ENCODE peak calls at places on chromosome 19, in six cellular contexts. One of them, this sample, is unnamed.

GRCh38 chr19:10269333-10270179 is 1.4 kb upstream of the ICAM1 start:
- DNase-seq in HCT116: peak; percentile 47
- DNase-seq in K562: peak; percentile 80
- DNase-seq in H1: no peak
- DNase-seq in GM12878: no peak
- DNase-seq in HepG2: peak; percentile 51
- DNase-seq in this sample: no peak

GRCh38 chr19:7152568-7152967 is 83.1 kb downstream of the ZNF557 start:
- DNase-seq in HCT116: no peak
- DNase-seq in K562: no peak
- DNase-seq in H1: no peak
- DNase-seq in GM12878: no peak
- DNase-seq in HepG2: no peak
- DNase-seq in this sample: no peak

GRCh38 chr19:22503524-22503923 is 81.4 kb upstream of the ZNF98 start:
- DNase-seq in HCT116: no peak
- DNase-seq in K562: no peak
- DNase-seq in H1: no peak
- DNase-seq in GM12878: no peak
- DNase-seq in HepG2: no peak
- DNase-seq in this sample: no peak

GRCh38 chr19:51552996-51553725 is 17.9 kb upstream of the ZNF175 start:
- DNase-seq in HCT116: peak; percentile 13
- DNase-seq in K562: peak; percentile 85
- DNase-seq in H1: peak; percentile 82
- DNase-seq in GM12878: no peak
- DNase-seq in HepG2: peak; percentile 39
- DNase-seq in this sample: peak; percentile 71

GRCh38 chr19:37466277-37466797 is 907 bp downstream of the ZNF569 start:
- DNase-seq in HCT116: no peak
- DNase-seq in K562: no peak
- DNase-seq in H1: no peak
- DNase-seq in GM12878: peak; percentile 9
- DNase-seq in HepG2: no peak
- DNase-seq in this sample: no peak

GRCh38 chr19:6536138-6536671 is 5.4 kb downstream of the TNFSF9 start:
- DNase-seq in HCT116: peak; percentile 91
- DNase-seq in K562: peak; percentile 94
- DNase-seq in H1: no peak
- DNase-seq in GM12878: peak; percentile 99
- DNase-seq in HepG2: peak; percentile 71
- DNase-seq in this sample: peak; percentile 59

GRCh38 chr19:49692102-49692599 is 1.2 kb downstream of the CPT1C start:
- DNase-seq in HCT116: no peak
- DNase-seq in K562: no peak
- DNase-seq in H1: no peak
- DNase-seq in GM12878: no peak
- DNase-seq in HepG2: no peak
- DNase-seq in this sample: no peak

GRCh38 chr19:55700813-55701212 is 25.8 kb downstream of the EPN1 start:
- DNase-seq in HCT116: no peak
- DNase-seq in K562: no peak
- DNase-seq in H1: no peak
- DNase-seq in GM12878: no peak
- DNase-seq in HepG2: no peak
- DNase-seq in this sample: no peak

GRCh38 chr19:29329460-29330134 is 116.6 kb upstream of the UQCRFS1 start:
- DNase-seq in HCT116: no peak
- DNase-seq in K562: peak; percentile 26
- DNase-seq in H1: no peak
- DNase-seq in GM12878: no peak
- DNase-seq in HepG2: peak; percentile 15
- DNase-seq in this sample: peak; percentile 35

GRCh38 chr19:36340786-36341386 is 38.1 kb downstream of the ZFP14 start:
- DNase-seq in HCT116: no peak
- DNase-seq in K562: no peak
- DNase-seq in H1: no peak
- DNase-seq in GM12878: no peak
- DNase-seq in HepG2: no peak
- DNase-seq in this sample: no peak
- H3K4me3 ChIP-seq in HCT116: no peak overlapping the region
- H3K4me3 ChIP-seq in K562: no peak overlapping the region
- H3K4me3 ChIP-seq in H1: no peak overlapping the region
- H3K4me3 ChIP-seq in GM12878: no peak overlapping the region
- H3K4me3 ChIP-seq in HepG2: no peak overlapping the region
- H3K4me3 ChIP-seq in this sample: no peak overlapping the region

DNA sequence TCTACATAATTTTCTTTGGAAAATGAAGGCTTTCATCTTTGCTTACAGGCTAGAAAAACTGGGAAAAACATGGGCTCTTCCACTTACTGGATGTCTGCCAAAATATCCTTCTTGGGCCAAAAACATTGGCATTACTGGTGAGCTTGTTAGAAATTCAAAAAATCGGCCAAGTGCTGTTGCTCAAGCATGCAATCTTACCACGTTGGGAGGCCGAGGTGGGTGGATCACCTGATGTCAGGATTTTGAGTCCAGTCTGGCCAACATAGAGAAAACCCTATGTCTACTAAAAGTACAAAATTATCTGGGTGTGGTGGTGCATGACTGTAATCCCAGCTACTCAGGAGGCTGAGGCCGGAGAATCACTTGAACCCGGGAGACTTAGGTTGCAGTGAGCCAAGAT is 176.8 kb downstream of the ZNF737 start:
- DNase-seq in HCT116: no peak
- DNase-seq in K562: no peak
- DNase-seq in H1: no peak
- DNase-seq in GM12878: no peak
- DNase-seq in HepG2: no peak
- DNase-seq in this sample: no peak
- TF ChIP-seq YY1 in HCT116: no peak
- TF ChIP-seq YY1 in K562: no peak
- TF ChIP-seq YY1 in H1: no peak
- TF ChIP-seq YY1 in GM12878: no peak
- TF ChIP-seq YY1 in HepG2: no peak
- TF ChIP-seq YY1 in this sample: no peak

DNA sequence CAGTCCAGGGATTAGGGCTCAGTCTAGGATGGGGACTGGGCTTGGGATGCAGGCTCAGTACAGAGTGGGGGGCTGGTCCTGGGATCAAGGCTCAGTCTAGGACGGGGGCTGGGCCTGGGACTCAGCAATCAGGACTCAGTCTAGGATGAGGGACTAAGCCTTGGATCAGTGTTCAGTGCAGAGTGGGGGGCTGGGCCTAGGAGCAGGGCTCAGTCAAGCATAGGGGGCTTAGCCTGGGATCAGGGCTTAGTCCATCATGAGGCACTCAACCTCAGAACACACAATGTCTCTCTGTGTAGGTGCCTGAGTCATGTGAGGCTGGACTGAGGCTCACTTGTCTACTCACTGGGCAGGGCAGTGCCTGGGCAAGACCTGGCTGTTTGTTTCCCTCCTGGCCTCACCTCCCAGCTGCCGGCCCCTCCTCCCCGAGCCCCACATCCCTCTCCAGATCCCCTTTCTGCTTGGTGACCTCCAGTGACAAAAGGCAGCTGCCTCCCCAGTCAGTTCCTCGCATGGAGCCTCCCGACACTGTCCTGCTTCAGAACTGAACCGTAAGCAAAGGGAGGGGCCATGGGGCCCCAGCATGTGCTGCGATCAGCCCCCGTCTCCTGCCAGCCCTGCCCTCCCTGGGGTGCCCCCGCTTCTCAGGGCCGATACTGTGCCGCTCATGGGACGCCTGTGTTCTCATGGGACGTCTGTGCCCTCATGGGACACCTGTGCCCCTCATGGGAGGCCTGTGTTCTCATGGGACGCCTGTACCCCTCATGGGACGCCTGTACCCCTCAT is 6.5 kb upstream of the S1PR4 start:
- DNase-seq in HCT116: no peak
- DNase-seq in K562: no peak
- DNase-seq in H1: no peak
- DNase-seq in GM12878: no peak
- DNase-seq in HepG2: peak; percentile 71
- DNase-seq in this sample: no peak
- TF ChIP-seq ZNF274 in HCT116: no peak
- TF ChIP-seq ZNF274 in K562: no peak
- TF ChIP-seq ZNF274 in H1: no peak
- TF ChIP-seq ZNF274 in GM12878: no peak
- TF ChIP-seq ZNF274 in HepG2: no peak
- TF ChIP-seq ZNF274 in this sample: no peak

DNA sequence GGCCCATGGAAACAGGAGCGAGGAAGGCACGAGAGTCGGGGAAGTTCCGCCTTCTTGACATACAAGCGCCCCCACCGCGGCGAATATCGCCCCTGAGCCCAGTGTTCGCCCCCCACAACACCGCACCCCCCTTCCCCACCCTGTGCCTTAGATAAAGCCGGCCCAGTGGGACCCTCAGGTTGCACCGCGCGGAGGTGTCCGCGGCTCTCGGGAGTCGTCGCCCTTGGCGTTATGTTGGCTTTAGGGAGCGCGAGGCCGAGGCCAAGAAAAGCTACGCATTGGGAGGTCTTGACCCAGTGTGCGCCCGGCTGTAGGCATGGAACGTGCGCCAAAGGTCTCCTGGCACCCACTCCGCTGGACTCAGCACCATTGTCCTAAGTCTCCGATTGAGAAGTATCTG is 603 bp upstream of the ZNF132 start:
- DNase-seq in HCT116: no peak
- DNase-seq in K562: no peak
- DNase-seq in H1: no peak
- DNase-seq in GM12878: no peak
- DNase-seq in HepG2: no peak
- DNase-seq in this sample: no peak
- H3K4me3 ChIP-seq in HCT116: no peak overlapping the region
- H3K4me3 ChIP-seq in K562: no peak overlapping the region
- H3K4me3 ChIP-seq in H1: peak overlapping the region; percentile 91
- H3K4me3 ChIP-seq in GM12878: peak overlapping the region; percentile 47
- H3K4me3 ChIP-seq in HepG2: no peak overlapping the region
- H3K4me3 ChIP-seq in this sample: peak overlapping the region; percentile 96

DNA sequence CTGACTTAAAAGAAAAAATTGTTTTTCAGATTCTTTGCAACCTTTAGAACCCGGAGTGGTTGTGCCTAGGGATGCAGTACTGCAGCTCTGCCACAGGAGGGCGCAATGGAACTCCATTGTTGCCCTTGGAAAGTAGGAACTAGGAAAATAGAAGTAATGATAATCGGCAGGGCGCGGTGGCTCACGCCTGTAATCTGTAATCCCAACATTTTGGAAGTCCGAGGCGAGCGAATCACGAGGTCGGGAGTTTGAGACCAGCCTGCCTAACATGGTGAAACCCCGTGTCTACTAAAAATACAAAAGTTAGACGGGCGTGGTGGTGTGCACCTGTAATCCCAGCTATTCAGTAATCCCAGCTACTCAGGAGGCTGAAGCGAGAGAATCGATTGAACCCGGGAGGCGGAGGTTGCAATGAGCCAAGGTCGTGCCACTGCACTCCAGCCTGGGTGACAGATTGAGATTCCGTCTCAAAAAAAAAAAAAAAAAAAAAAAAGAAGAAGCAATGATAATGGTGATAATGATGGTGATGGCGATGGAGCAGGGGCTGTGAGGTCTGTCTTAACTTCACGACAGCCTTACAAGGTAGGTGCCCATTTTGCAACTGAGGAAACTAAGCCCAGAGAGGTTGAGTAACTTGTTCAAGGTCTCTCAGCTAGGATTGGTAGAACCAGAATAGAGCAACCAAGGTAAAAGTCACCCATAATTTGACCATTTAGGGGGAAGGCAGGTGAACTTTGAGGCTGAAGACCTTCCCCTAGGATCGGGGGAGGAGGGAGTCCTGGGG is 5.5 kb upstream of the ADAMTS10 start:
- DNase-seq in HCT116: peak; percentile 60
- DNase-seq in K562: peak; percentile 72
- DNase-seq in H1: no peak
- DNase-seq in GM12878: no peak
- DNase-seq in HepG2: peak; percentile 62
- DNase-seq in this sample: no peak
- TF ChIP-seq YY1 in HCT116: no peak
- TF ChIP-seq YY1 in K562: no peak
- TF ChIP-seq YY1 in H1: no peak
- TF ChIP-seq YY1 in GM12878: peak; percentile 16
- TF ChIP-seq YY1 in HepG2: no peak
- TF ChIP-seq YY1 in this sample: no peak

GRCh38 chr19:12840091-12841079 is 2.1 kb downstream of the MAST1 start:
- DNase-seq in HCT116: peak; percentile 93
- DNase-seq in K562: peak; percentile 97
- DNase-seq in H1: peak; percentile 97
- DNase-seq in GM12878: no peak
- DNase-seq in HepG2: no peak
- DNase-seq in this sample: peak; percentile 94
- TF ChIP-seq ZNF274 in HCT116: no peak
- TF ChIP-seq ZNF274 in K562: no peak
- TF ChIP-seq ZNF274 in H1: no peak
- TF ChIP-seq ZNF274 in GM12878: no peak
- TF ChIP-seq ZNF274 in HepG2: no peak
- TF ChIP-seq ZNF274 in this sample: no peak